ENCODE peak calls at places on chromosome 22, in five cellular contexts. U, E, N, V and A are unnamed samples.

GRCh38 chr22:49964136-49964492 is 3.5 kb downstream of the PIM3 start:
- DNase-seq in U (peak), E (no peak), N (peak), V (no peak), A (no peak)

GRCh38 chr22:24688294-24688693 is 85.3 kb downstream of the GGT1 start:
- DNase-seq in U (no peak), E (no peak), N (no peak), V (no peak), A (no peak)

GRCh38 chr22:18085188-18085587 is 7.4 kb downstream of the PEX26 start:
- DNase-seq in U (peak), E (peak), N (no peak), V (no peak), A (no peak)

GRCh38 chr22:41517172-41518047 is 26.9 kb downstream of the POLR3H start:
- DNase-seq in U (peak), E (peak), N (no peak), V (peak), A (peak)

GRCh38 chr22:49937758-49938564 is 19.5 kb downstream of the CRELD2 start:
- DNase-seq in U (no peak), E (no peak), N (peak), V (peak), A (no peak)

GRCh38 chr22:16586991-16587390 is 5.6 kb downstream of the CCT8L2 start:
- DNase-seq in U (no peak), E (no peak), N (no peak), V (no peak), A (no peak)

GRCh38 chr22:40070701-40071100 is 75.9 kb downstream of the FAM83F start:
- DNase-seq in U (no peak), E (no peak), N (no peak), V (no peak), A (no peak)

GRCh38 chr22:37533995-37534394 is 14.8 kb upstream of the CARD10 start:
- DNase-seq in U (no peak), E (no peak), N (no peak), V (no peak), A (no peak)

GRCh38 chr22:31933406-31933805 is 10.9 kb upstream of the YWHAH start:
- DNase-seq in U (no peak), E (no peak), N (peak), V (no peak), A (no peak)

GRCh38 chr22:48897959-48898358 is 929.7 kb downstream of the BRD1 start:
- DNase-seq in U (peak), E (no peak), N (peak), V (no peak), A (no peak)

GRCh38 chr22:42304021-42304790 is 33.8 kb upstream of the TCF20 start:
- DNase-seq in U (no peak), E (no peak), N (no peak), V (no peak), A (no peak)

GRCh38 chr22:22882033-22882717 is 5.4 kb upstream of the IGLL5 start:
- DNase-seq in U (peak), E (no peak), N (no peak), V (no peak), A (peak)

GRCh38 chr22:38699784-38700183 is 959 bp downstream of the JOSD1 start:
- DNase-seq in U (no peak), E (no peak), N (no peak), V (no peak), A (no peak)

GRCh38 chr22:45235101-45235777 is 5.5 kb downstream of the KIAA0930 start:
- DNase-seq in U (no peak), E (no peak), N (peak), V (no peak), A (no peak)

GRCh38 chr22:19377565-19378361 is 53.8 kb downstream of the HIRA start:
- DNase-seq in U (peak), E (no peak), N (no peak), V (no peak), A (no peak)

GRCh38 chr22:46574993-46575914 is 37.8 kb upstream of the CELSR1 start:
- DNase-seq in U (peak), E (peak), N (peak), V (no peak), A (no peak)
- TF ChIP-seq POLR2A in U (no peak), E (no peak), N (no peak), V (no peak), A (no peak)

GRCh38 chr22:35315141-35315854 is 15.6 kb downstream of the TOM1 start:
- DNase-seq in U (peak), E (no peak), N (peak), V (no peak), A (no peak)

GRCh38 chr22:35315855-35316745 is 16.4 kb downstream of the TOM1 start:
- DNase-seq in U (peak), E (no peak), N (peak), V (peak), A (no peak)

GRCh38 chr22:35313311-35314121 is 13.8 kb downstream of the TOM1 start:
- DNase-seq in U (peak), E (peak), N (peak), V (peak), A (peak)

GRCh38 chr22:35312198-35313059 is 12.7 kb downstream of the TOM1 start:
- DNase-seq in U (peak), E (no peak), N (peak), V (peak), A (no peak)

GRCh38 chr22:35314161-35314942 is 14.7 kb downstream of the TOM1 start:
- DNase-seq in U (peak), E (no peak), N (peak), V (no peak), A (no peak)
- TF ChIP-seq POLR2A in U (no peak), E (no peak), N (no peak), V (no peak), A (no peak)

GRCh38 chr22:29883045-29883830 is at the start of gene MTMR3:
- DNase-seq in U (peak), E (peak), N (peak), V (peak), A (peak)
- TF ChIP-seq POLR2A in U (peak), E (peak), N (no peak), V (peak), A (peak)

GRCh38 chr22:20393705-20394476 is at the start of gene ZNF74:
- DNase-seq in U (peak), E (peak), N (peak), V (peak), A (peak)
- TF ChIP-seq POLR2A in U (no peak), E (peak), N (no peak), V (no peak), A (peak)